ENCODE peak calls at places on chromosomes 5 and 9, in six cellular contexts. Z is lung, K is AG04450, D is uterus, I is GM12865, M is A673. A is an unnamed sample.

GRCh38 chr5:142922223-142922952 is 152.2 kb downstream of the ARHGAP26 start:
- DNase-seq in M (peak), I (peak), D (no peak), K (no peak), Z (no peak), A (peak)

GRCh38 chr9:129568560-129569505 is 52.1 kb downstream of the C9orf50 start:
- DNase-seq in K (no peak), D (peak), I (no peak), Z (no peak), M (peak), A (no peak)

GRCh38 chr5:179342577-179342976 is 2.7 kb downstream of the ADAMTS2 start:
- DNase-seq in D (no peak), K (no peak), I (no peak), Z (no peak), M (no peak), A (no peak)

GRCh38 chr5:127400946-127401670 is 110.5 kb downstream of the MEGF10 start:
- DNase-seq in Z (no peak), M (no peak), I (no peak), K (no peak), D (no peak), A (no peak)

GRCh38 chr5:142079243-142079642 is 29.3 kb upstream of the NDFIP1 start:
- DNase-seq in D (no peak), M (no peak), K (no peak), Z (no peak), I (no peak), A (no peak)

GRCh38 chr9:76373173-76373771 is 21.0 kb downstream of the RFK start:
- DNase-seq in M (no peak), I (peak), D (peak), K (peak), Z (no peak), A (no peak)

GRCh38 chr9:133825555-133826198 is 87.5 kb upstream of the SARDH start:
- DNase-seq in I (no peak), D (no peak), M (peak), Z (no peak), K (peak), A (no peak)

GRCh38 chr5:54295658-54296276 is 14.6 kb downstream of the ARL15 start:
- DNase-seq in Z (no peak), M (peak), D (no peak), K (no peak), I (no peak), A (no peak)

GRCh38 chr5:173689713-173690360 is 73.4 kb upstream of the BOD1 start:
- DNase-seq in Z (no peak), I (peak), D (no peak), K (no peak), M (no peak), A (no peak)

GRCh38 chr9:126397056-126397455 is 70.4 kb downstream of the MVB12B start:
- DNase-seq in M (no peak), D (no peak), I (peak), Z (no peak), K (no peak), A (no peak)

GRCh38 chr5:68134033-68134668 is 81.4 kb upstream of the PIK3R1 start:
- DNase-seq in I (no peak), Z (no peak), D (no peak), M (no peak), K (no peak), A (no peak)

GRCh38 chr9:72313507-72313906 is 51.5 kb downstream of the ZFAND5 start:
- DNase-seq in K (no peak), D (no peak), Z (no peak), M (no peak), I (no peak), A (no peak)

GRCh38 chr9:71980266-71981018 is 69.0 kb downstream of the C9orf85 start:
- DNase-seq in I (no peak), Z (no peak), K (no peak), D (no peak), M (no peak), A (no peak)

GRCh38 chr9:91089405-91090131 is 272.1 kb downstream of the AUH start:
- DNase-seq in Z (no peak), M (peak), I (peak), D (no peak), K (no peak), A (peak)

GRCh38 chr5:33470544-33470943 is 29.8 kb downstream of the TARS1 start:
- DNase-seq in K (peak), Z (no peak), M (peak), I (no peak), D (no peak), A (no peak)

GRCh38 chr5:1212271-1212670 is 10.9 kb downstream of the SLC6A19 start:
- DNase-seq in D (no peak), M (no peak), Z (no peak), I (no peak), K (no peak), A (no peak)

GRCh38 chr9:100150209-100150608 is 51.2 kb downstream of the INVS start:
- DNase-seq in K (no peak), Z (no peak), D (no peak), I (no peak), M (peak), A (no peak)

GRCh38 chr9:121860213-121860612 is 208.8 kb downstream of the DAB2IP start:
- DNase-seq in Z (no peak), K (no peak), I (no peak), D (no peak), M (no peak), A (no peak)

GRCh38 chr5:10501554-10502075 is 59.9 kb downstream of the ROPN1L start:
- DNase-seq in M (no peak), D (no peak), I (no peak), Z (no peak), K (no peak), A (no peak)

GRCh38 chr9:89577363-89577762 is 27.4 kb upstream of the GADD45G start:
- DNase-seq in D (no peak), I (no peak), K (no peak), M (no peak), Z (no peak), A (no peak)

GRCh38 chr5:141880961-141881801 is 3.0 kb upstream of the PCDH1 start:
- DNase-seq in Z (no peak), M (no peak), K (no peak), I (peak), D (no peak), A (no peak)

GRCh38 chr9:95067888-95068287 is 249.6 kb downstream of the FANCC start:
- DNase-seq in K (no peak), M (no peak), Z (no peak), I (no peak), D (no peak), A (no peak)

GRCh38 chr9:130870491-130871381 is 25.9 kb downstream of the QRFP start:
- DNase-seq in K (no peak), Z (no peak), D (no peak), M (peak), I (peak), A (no peak)

GRCh38 chr5:35990941-35991592 is at the start of gene UGT3A1:
- DNase-seq in I (no peak), K (no peak), M (no peak), D (no peak), Z (no peak), A (no peak)

DNA sequence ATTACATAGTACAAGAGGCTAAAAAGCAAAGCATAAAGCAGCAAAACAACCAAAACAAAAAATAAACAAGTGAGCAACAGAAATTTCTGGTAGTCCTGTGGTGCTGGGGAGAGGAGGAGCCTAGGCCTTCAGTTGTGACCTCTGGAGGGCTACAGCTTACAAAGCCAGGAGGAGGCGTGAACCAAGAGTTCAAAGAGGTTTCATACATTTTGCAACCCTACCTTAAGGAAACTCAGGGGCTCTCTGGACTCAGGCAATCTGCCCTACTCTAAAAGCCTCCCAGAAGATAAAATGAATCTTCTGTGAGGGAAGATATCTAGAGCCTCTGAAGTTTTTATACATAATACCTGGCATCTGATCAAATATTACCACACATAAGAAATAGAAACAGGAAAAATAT is 187.4 kb downstream of the AGTPBP1 start:
- DNase-seq in I (peak), K (no peak), M (no peak), Z (no peak), D (no peak), A (no peak)
- H3K4me3 ChIP-seq in I (no peak), K (no peak), M (no peak), Z (no peak), D (no peak), A (no peak)

DNA sequence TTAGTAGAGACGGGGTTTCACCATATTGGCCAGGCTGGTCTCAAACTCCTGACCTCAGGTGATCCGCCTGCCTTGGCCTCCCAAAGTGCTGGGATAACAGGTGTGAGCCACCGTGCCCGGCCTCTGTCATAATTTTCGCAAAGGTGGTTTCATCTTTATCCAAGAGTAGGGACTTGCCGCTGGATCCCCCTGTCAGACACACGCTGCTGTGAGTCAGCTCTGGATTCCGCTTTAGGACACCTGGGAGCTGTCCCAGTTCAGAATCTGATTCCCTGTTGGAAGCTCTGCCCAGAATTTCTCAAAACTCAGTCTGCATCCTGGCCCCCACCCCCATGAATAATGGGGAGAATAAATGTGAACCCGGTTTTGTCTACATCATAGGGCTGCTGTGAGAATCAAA is 17.9 kb upstream of the GRHPR start:
- DNase-seq in M (no peak), K (no peak), D (no peak), I (no peak), Z (no peak), A (no peak)
- H3K4me3 ChIP-seq in M (no peak), K (no peak), D (no peak), I (peak), Z (no peak), A (no peak)

GRCh38 chr9:110999379-110999778 is 38.9 kb downstream of the LPAR1 start:
- DNase-seq in Z (no peak), D (no peak), K (no peak), M (no peak), I (peak), A (no peak)

GRCh38 chr9:110996436-110997224 is 41.6 kb downstream of the LPAR1 start:
- DNase-seq in Z (peak), D (peak), K (peak), M (peak), I (no peak), A (no peak)

GRCh38 chr9:110997847-110998246 is 40.4 kb downstream of the LPAR1 start:
- DNase-seq in Z (no peak), D (no peak), K (no peak), I (no peak), M (no peak), A (no peak)

GRCh38 chr9:110994771-110995241 is 43.5 kb downstream of the LPAR1 start:
- DNase-seq in M (peak), D (no peak), K (no peak), Z (no peak), I (peak), A (no peak)

DNA sequence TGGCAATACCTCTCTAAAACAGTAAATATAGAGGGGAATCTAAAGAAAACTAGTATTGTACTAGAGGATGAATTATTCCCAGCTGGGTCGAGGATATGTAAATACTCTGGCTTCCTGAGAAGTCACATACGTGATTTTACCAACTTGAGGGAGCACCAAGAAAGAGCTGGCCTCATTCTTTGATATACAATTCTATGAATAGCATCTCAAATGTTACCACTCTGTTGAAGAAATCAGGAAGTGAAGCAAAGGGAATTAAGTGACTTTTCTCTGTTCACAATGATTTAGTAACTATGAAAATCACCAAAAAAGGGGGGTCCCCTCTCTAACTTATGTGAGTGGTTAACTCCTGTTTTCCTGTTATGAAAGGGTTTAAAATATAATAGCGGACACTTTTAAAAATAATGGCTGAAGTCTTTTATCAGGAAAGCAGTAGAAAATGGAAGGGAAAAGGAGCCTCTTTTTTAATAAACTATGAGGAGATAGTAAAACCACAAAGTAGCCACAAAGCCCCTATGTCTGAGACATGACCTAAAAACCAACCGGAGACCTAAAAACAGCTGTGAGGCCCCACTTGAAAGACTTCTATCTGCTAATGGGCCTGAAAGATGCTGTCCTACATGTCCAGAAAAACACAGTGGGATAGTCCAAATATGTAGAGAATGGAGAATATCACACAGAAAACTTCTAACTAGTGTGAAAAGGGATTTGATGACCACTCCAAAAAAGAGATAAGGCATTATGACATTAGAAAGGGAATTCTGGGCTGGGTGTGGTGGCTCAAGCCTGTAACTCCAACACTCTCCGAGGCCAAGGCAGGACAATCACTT is 42.5 kb downstream of the LPAR1 start:
- DNase-seq in K (no peak), D (no peak), M (peak), Z (no peak), I (peak), A (peak)
- H3K4me3 ChIP-seq in K (no peak), D (no peak), M (peak), Z (no peak), I (no peak), A (no peak)

DNA sequence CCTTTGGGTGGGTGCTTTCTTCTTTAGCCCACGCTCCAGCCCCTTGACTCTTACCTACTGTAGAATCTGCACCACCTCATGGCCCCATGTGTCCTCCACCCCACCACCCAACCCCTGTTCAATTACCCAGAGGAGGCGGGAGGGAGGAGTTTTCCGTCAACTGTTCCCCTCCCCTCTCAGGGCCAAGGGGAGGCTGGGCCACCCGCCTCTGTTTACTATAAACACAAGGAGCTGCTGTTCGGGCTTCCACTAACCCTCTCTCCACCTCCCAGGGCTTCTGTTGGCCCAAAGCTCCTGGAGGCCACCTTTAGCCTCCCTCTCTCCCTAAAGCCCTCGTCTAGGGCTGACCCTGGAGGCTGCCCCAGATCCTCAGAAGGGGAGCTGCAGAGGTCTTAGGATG is 59.2 kb downstream of the FOXI1 start:
- DNase-seq in Z (no peak), K (no peak), I (no peak), D (no peak), M (no peak), A (no peak)
- H3K4me3 ChIP-seq in Z (no peak), K (no peak), I (no peak), D (no peak), M (no peak), A (no peak)

DNA sequence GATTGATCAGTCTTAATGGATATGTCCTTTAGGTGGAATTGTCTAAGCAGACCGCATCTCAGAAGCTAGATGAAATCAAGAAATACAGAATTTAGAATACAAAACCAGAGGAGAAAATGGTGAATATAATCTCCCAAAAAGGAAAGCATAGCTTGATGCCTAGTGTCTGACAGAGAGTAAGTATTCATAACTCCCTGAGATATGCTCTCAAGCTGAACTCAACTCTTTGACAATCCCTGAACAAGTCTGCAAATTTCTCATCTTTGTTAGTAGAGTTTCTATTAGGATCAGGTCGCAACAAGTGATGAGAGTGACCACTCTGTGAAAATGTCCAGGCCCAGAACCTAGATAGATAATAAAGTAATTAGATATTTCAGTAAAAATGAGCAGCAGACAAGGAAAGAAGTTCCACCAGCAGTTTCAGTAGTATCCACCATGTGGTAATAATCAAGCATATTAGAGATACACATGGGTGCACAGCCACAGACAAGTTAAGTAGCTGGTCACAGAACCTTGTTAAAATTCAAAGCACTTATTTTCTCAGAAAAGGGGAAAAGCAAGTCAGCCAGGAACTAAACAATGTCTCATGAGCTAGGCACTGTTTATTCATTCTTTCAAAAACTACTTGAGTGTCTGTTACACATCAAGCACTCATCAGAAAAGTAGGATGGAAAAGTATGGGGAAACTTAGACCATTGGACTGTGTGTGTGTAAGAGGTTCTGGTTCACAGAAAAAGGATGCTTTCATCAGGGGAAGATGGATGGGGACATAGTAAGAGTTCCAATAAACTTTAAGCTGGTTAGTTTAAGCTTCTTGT is 481.5 kb upstream of the TUSC1 start:
- DNase-seq in D (no peak), M (no peak), I (no peak), Z (no peak), K (no peak), A (no peak)
- H3K4me3 ChIP-seq in D (no peak), M (no peak), I (no peak), Z (no peak), K (no peak), A (no peak)

GRCh38 chr9:35035851-35036701 is 36.3 kb downstream of the VCP start:
- DNase-seq in I (no peak), K (no peak), M (peak), D (peak), Z (peak), A (no peak)
- H3K4me3 ChIP-seq in I (no peak), K (peak), M (peak), D (peak), Z (no peak), A (no peak)

GRCh38 chr5:3786165-3786564 is 190.5 kb downstream of the IRX1 start:
- DNase-seq in D (no peak), K (no peak), Z (no peak), I (no peak), M (no peak), A (no peak)

GRCh38 chr5:3789519-3790193 is 194.0 kb downstream of the IRX1 start:
- DNase-seq in D (no peak), Z (no peak), K (no peak), I (no peak), M (no peak), A (no peak)

GRCh38 chr5:3784854-3785253 is 189.2 kb downstream of the IRX1 start:
- DNase-seq in Z (no peak), I (no peak), D (no peak), K (no peak), M (no peak), A (no peak)

GRCh38 chr5:3793162-3793561 is 197.5 kb downstream of the IRX1 start:
- DNase-seq in Z (no peak), K (no peak), I (no peak), M (no peak), D (no peak), A (no peak)

DNA sequence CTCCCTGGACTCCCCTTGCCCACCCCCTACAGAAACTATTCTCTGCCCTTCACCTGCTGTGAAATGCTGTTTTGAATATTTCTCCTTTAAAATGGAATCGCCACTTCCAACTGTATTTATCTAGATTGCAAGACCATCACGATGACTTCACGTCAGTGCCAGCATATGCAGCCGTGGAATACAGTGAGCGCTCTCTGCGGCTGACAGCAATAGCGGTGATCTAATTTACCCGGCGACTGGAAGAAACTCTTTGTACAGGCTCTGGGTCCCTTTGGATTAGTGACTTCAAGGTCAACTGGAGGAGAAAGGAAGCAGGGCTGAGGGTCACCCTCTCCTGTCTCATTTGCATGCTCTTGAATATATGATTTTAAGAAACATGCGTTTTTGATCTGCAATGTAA is 192.0 kb downstream of the IRX1 start:
- DNase-seq in M (no peak), Z (no peak), D (no peak), K (no peak), I (no peak), A (no peak)
- H3K4me3 ChIP-seq in M (no peak), Z (no peak), D (no peak), K (no peak), I (no peak), A (no peak)

GRCh38 chr5:32014345-32014744 is 159.8 kb downstream of the GOLPH3 start:
- DNase-seq in K (no peak), D (no peak), M (peak), Z (no peak), I (no peak), A (no peak)
- H3K4me3 ChIP-seq in K (no peak), D (no peak), M (peak), Z (no peak), I (no peak), A (no peak)